ENCODE peak calls at places on chromosomes 5 and 9, in eight cellular contexts. One of them, this sample, is unnamed.

GRCh38 chr9:129575818-129576217 is 45.1 kb downstream of the C9orf50 start:
- DNase-seq in mammary epithelial cell: no peak
- DNase-seq in GM23248: peak; percentile 33
- DNase-seq in mesendoderm: peak; percentile 30
- DNase-seq in left ventricle myocardium inferior: no peak
- DNase-seq in tibial nerve: no peak
- DNase-seq in CD8-positive, alpha-beta memory T cell: no peak
- DNase-seq in SJSA1: no peak
- DNase-seq in this sample: no peak

GRCh38 chr9:121902483-121903135 is 190.5 kb downstream of the TTLL11 start:
- DNase-seq in mammary epithelial cell: peak; percentile 45
- DNase-seq in GM23248: peak; percentile 98
- DNase-seq in mesendoderm: no peak
- DNase-seq in left ventricle myocardium inferior: no peak
- DNase-seq in tibial nerve: peak; percentile 39
- DNase-seq in CD8-positive, alpha-beta memory T cell: no peak
- DNase-seq in SJSA1: no peak
- DNase-seq in this sample: no peak

GRCh38 chr5:162230348-162230747 is 162.8 kb downstream of the GABRG2 start:
- DNase-seq in mammary epithelial cell: no peak
- DNase-seq in GM23248: no peak
- DNase-seq in mesendoderm: no peak
- DNase-seq in left ventricle myocardium inferior: no peak
- DNase-seq in tibial nerve: no peak
- DNase-seq in CD8-positive, alpha-beta memory T cell: no peak
- DNase-seq in SJSA1: no peak
- DNase-seq in this sample: no peak

GRCh38 chr5:6557807-6558575 is 74.9 kb downstream of the NSUN2 start:
- DNase-seq in mammary epithelial cell: no peak
- DNase-seq in GM23248: no peak
- DNase-seq in mesendoderm: no peak
- DNase-seq in left ventricle myocardium inferior: no peak
- DNase-seq in tibial nerve: no peak
- DNase-seq in CD8-positive, alpha-beta memory T cell: no peak
- DNase-seq in SJSA1: peak; percentile 34
- DNase-seq in this sample: no peak

GRCh38 chr5:122137702-122138101 is 8.4 kb downstream of the ZNF474 start:
- DNase-seq in mammary epithelial cell: no peak
- DNase-seq in GM23248: no peak
- DNase-seq in mesendoderm: no peak
- DNase-seq in left ventricle myocardium inferior: no peak
- DNase-seq in tibial nerve: no peak
- DNase-seq in CD8-positive, alpha-beta memory T cell: no peak
- DNase-seq in SJSA1: no peak
- DNase-seq in this sample: no peak

GRCh38 chr5:33311893-33312292 is 128.9 kb upstream of the TARS1 start:
- DNase-seq in mammary epithelial cell: peak; percentile 95
- DNase-seq in GM23248: peak; percentile 96
- DNase-seq in mesendoderm: no peak
- DNase-seq in left ventricle myocardium inferior: no peak
- DNase-seq in tibial nerve: no peak
- DNase-seq in CD8-positive, alpha-beta memory T cell: no peak
- DNase-seq in SJSA1: peak; percentile 42
- DNase-seq in this sample: no peak

GRCh38 chr5:14105717-14106435 is 37.3 kb upstream of the TRIO start:
- DNase-seq in mammary epithelial cell: peak; percentile 92
- DNase-seq in GM23248: peak; percentile 90
- DNase-seq in mesendoderm: peak; percentile 28
- DNase-seq in left ventricle myocardium inferior: no peak
- DNase-seq in tibial nerve: no peak
- DNase-seq in CD8-positive, alpha-beta memory T cell: no peak
- DNase-seq in SJSA1: peak; percentile 91
- DNase-seq in this sample: no peak

GRCh38 chr5:137370096-137370495 is 129.0 kb downstream of the SPOCK1 start:
- DNase-seq in mammary epithelial cell: no peak
- DNase-seq in GM23248: peak; percentile 57
- DNase-seq in mesendoderm: no peak
- DNase-seq in left ventricle myocardium inferior: no peak
- DNase-seq in tibial nerve: no peak
- DNase-seq in CD8-positive, alpha-beta memory T cell: no peak
- DNase-seq in SJSA1: no peak
- DNase-seq in this sample: no peak

GRCh38 chr5:1879292-1880263 is 3.1 kb downstream of the IRX4 start:
- DNase-seq in mammary epithelial cell: no peak
- DNase-seq in GM23248: no peak
- DNase-seq in mesendoderm: peak; percentile 7
- DNase-seq in left ventricle myocardium inferior: no peak
- DNase-seq in tibial nerve: no peak
- DNase-seq in CD8-positive, alpha-beta memory T cell: no peak
- DNase-seq in SJSA1: no peak
- DNase-seq in this sample: no peak

GRCh38 chr9:73151653-73152382 is at the start of gene ANXA1:
- DNase-seq in mammary epithelial cell: peak; percentile 93
- DNase-seq in GM23248: peak; percentile 95
- DNase-seq in mesendoderm: peak; percentile 62
- DNase-seq in left ventricle myocardium inferior: no peak
- DNase-seq in tibial nerve: peak; percentile 55
- DNase-seq in CD8-positive, alpha-beta memory T cell: peak; percentile 58
- DNase-seq in SJSA1: no peak
- DNase-seq in this sample: peak; percentile 31

GRCh38 chr9:133643362-133643755 is 7.2 kb downstream of the DBH start:
- DNase-seq in mammary epithelial cell: no peak
- DNase-seq in GM23248: no peak
- DNase-seq in mesendoderm: no peak
- DNase-seq in left ventricle myocardium inferior: no peak
- DNase-seq in tibial nerve: no peak
- DNase-seq in CD8-positive, alpha-beta memory T cell: no peak
- DNase-seq in SJSA1: no peak
- DNase-seq in this sample: no peak

GRCh38 chr5:179413086-179413690 is 67.9 kb upstream of the ADAMTS2 start:
- DNase-seq in mammary epithelial cell: no peak
- DNase-seq in GM23248: no peak
- DNase-seq in mesendoderm: no peak
- DNase-seq in left ventricle myocardium inferior: no peak
- DNase-seq in tibial nerve: no peak
- DNase-seq in CD8-positive, alpha-beta memory T cell: no peak
- DNase-seq in SJSA1: peak; percentile 38
- DNase-seq in this sample: no peak

GRCh38 chr9:7216004-7216821 is 458.4 kb downstream of the KDM4C start:
- DNase-seq in mammary epithelial cell: peak; percentile 93
- DNase-seq in GM23248: peak; percentile 37
- DNase-seq in mesendoderm: peak; percentile 21
- DNase-seq in left ventricle myocardium inferior: no peak
- DNase-seq in tibial nerve: no peak
- DNase-seq in CD8-positive, alpha-beta memory T cell: no peak
- DNase-seq in SJSA1: no peak
- DNase-seq in this sample: no peak

GRCh38 chr5:37495210-37495609 is 116.1 kb downstream of the WDR70 start:
- DNase-seq in mammary epithelial cell: peak; percentile 14
- DNase-seq in GM23248: peak; percentile 54
- DNase-seq in mesendoderm: peak; percentile 14
- DNase-seq in left ventricle myocardium inferior: no peak
- DNase-seq in tibial nerve: no peak
- DNase-seq in CD8-positive, alpha-beta memory T cell: no peak
- DNase-seq in SJSA1: no peak
- DNase-seq in this sample: no peak

GRCh38 chr9:132020845-132021510 is 58.7 kb downstream of the MED27 start:
- DNase-seq in mammary epithelial cell: no peak
- DNase-seq in GM23248: no peak
- DNase-seq in mesendoderm: no peak
- DNase-seq in left ventricle myocardium inferior: no peak
- DNase-seq in tibial nerve: no peak
- DNase-seq in CD8-positive, alpha-beta memory T cell: no peak
- DNase-seq in SJSA1: no peak
- DNase-seq in this sample: no peak

GRCh38 chr5:65539827-65540226 is 23.1 kb downstream of the CENPK start:
- DNase-seq in mammary epithelial cell: peak; percentile 67
- DNase-seq in GM23248: peak; percentile 10
- DNase-seq in mesendoderm: peak; percentile 55
- DNase-seq in left ventricle myocardium inferior: no peak
- DNase-seq in tibial nerve: no peak
- DNase-seq in CD8-positive, alpha-beta memory T cell: no peak
- DNase-seq in SJSA1: no peak
- DNase-seq in this sample: no peak

GRCh38 chr5:851553-851952 is 767 bp upstream of the ZDHHC11 start:
- DNase-seq in mammary epithelial cell: no peak
- DNase-seq in GM23248: no peak
- DNase-seq in mesendoderm: no peak
- DNase-seq in left ventricle myocardium inferior: peak; percentile 9
- DNase-seq in tibial nerve: no peak
- DNase-seq in CD8-positive, alpha-beta memory T cell: peak; percentile 43
- DNase-seq in SJSA1: peak; percentile 43
- DNase-seq in this sample: peak; percentile 3

GRCh38 chr5:107425541-107426031 is 245.2 kb downstream of the EFNA5 start:
- DNase-seq in mammary epithelial cell: peak; percentile 85
- DNase-seq in GM23248: peak; percentile 83
- DNase-seq in mesendoderm: peak; percentile 18
- DNase-seq in left ventricle myocardium inferior: no peak
- DNase-seq in tibial nerve: no peak
- DNase-seq in CD8-positive, alpha-beta memory T cell: no peak
- DNase-seq in SJSA1: no peak
- DNase-seq in this sample: no peak

GRCh38 chr9:70222354-70222753 is 36.4 kb upstream of the SMC5 start:
- DNase-seq in mammary epithelial cell: no peak
- DNase-seq in GM23248: peak; percentile 45
- DNase-seq in mesendoderm: no peak
- DNase-seq in left ventricle myocardium inferior: no peak
- DNase-seq in tibial nerve: no peak
- DNase-seq in CD8-positive, alpha-beta memory T cell: no peak
- DNase-seq in SJSA1: no peak
- DNase-seq in this sample: no peak

GRCh38 chr5:66646570-66646969 is 50.4 kb downstream of the MAST4 start:
- DNase-seq in mammary epithelial cell: no peak
- DNase-seq in GM23248: peak; percentile 9
- DNase-seq in mesendoderm: no peak
- DNase-seq in left ventricle myocardium inferior: no peak
- DNase-seq in tibial nerve: no peak
- DNase-seq in CD8-positive, alpha-beta memory T cell: no peak
- DNase-seq in SJSA1: no peak
- DNase-seq in this sample: no peak

GRCh38 chr5:176497852-176498251 is 39.4 kb downstream of the RNF44 start:
- DNase-seq in mammary epithelial cell: peak; percentile 88
- DNase-seq in GM23248: peak; percentile 79
- DNase-seq in mesendoderm: no peak
- DNase-seq in left ventricle myocardium inferior: no peak
- DNase-seq in tibial nerve: no peak
- DNase-seq in CD8-positive, alpha-beta memory T cell: no peak
- DNase-seq in SJSA1: no peak
- DNase-seq in this sample: no peak

GRCh38 chr5:135195267-135195603 is 161.2 kb upstream of the PITX1 start:
- DNase-seq in mammary epithelial cell: no peak
- DNase-seq in GM23248: peak; percentile 35
- DNase-seq in mesendoderm: no peak
- DNase-seq in left ventricle myocardium inferior: no peak
- DNase-seq in tibial nerve: no peak
- DNase-seq in CD8-positive, alpha-beta memory T cell: no peak
- DNase-seq in SJSA1: no peak
- DNase-seq in this sample: no peak

GRCh38 chr5:95723632-95724369 is 7.3 kb upstream of the RHOBTB3 start:
- DNase-seq in mammary epithelial cell: no peak
- DNase-seq in GM23248: peak; percentile 52
- DNase-seq in mesendoderm: peak; percentile 95
- DNase-seq in left ventricle myocardium inferior: peak; percentile 41
- DNase-seq in tibial nerve: no peak
- DNase-seq in CD8-positive, alpha-beta memory T cell: no peak
- DNase-seq in SJSA1: no peak
- DNase-seq in this sample: no peak

DNA sequence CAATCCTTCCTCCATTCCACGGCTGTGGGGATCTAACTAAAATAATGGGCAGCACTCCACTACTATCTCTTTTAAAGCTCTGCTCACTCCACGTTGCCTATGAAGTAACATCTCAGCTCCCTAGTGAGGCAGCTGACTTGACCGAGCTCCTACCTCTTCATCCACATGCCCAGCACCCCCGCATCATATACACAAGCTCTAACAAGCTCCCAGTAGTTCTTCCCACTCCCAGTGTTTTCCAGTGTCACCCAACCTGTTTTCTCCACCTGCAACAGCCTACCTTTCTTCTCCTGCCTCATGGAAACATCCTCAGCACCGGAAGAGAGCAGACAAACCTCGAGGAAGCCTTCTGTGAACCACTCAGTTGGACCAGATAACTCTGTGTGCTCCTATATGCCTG is 50.5 kb downstream of the ELAVL2 start:
- DNase-seq in mammary epithelial cell: peak; percentile 38
- DNase-seq in GM23248: no peak
- DNase-seq in mesendoderm: no peak
- DNase-seq in left ventricle myocardium inferior: no peak
- DNase-seq in tibial nerve: no peak
- DNase-seq in CD8-positive, alpha-beta memory T cell: no peak
- DNase-seq in SJSA1: no peak
- DNase-seq in this sample: no peak
- H3K4me1 ChIP-seq in mammary epithelial cell: peaks cover 41% of the 10 kb centered on the region
- H3K4me1 ChIP-seq in GM23248: no peaks in the 10 kb centered on the region
- H3K4me1 ChIP-seq in mesendoderm: peaks cover 19% of the 10 kb centered on the region
- H3K4me1 ChIP-seq in left ventricle myocardium inferior: peaks cover 6% of the 10 kb centered on the region
- H3K4me1 ChIP-seq in tibial nerve: no peaks in the 10 kb centered on the region
- H3K4me1 ChIP-seq in CD8-positive, alpha-beta memory T cell: no peaks in the 10 kb centered on the region
- H3K4me1 ChIP-seq in SJSA1: no peaks in the 10 kb centered on the region
- H3K4me1 ChIP-seq in this sample: peaks cover 12% of the 10 kb centered on the region

GRCh38 chr9:94135222-94135621 is 51.0 kb downstream of the PTPDC1 start:
- DNase-seq in mammary epithelial cell: peak; percentile 71
- DNase-seq in GM23248: peak; percentile 83
- DNase-seq in mesendoderm: no peak
- DNase-seq in left ventricle myocardium inferior: no peak
- DNase-seq in tibial nerve: peak; percentile 64
- DNase-seq in CD8-positive, alpha-beta memory T cell: no peak
- DNase-seq in SJSA1: no peak
- DNase-seq in this sample: no peak
- H3K27ac ChIP-seq in mammary epithelial cell: peak overlapping the region; percentile 55
- H3K27ac ChIP-seq in GM23248: peak overlapping the region; percentile 38
- H3K27ac ChIP-seq in mesendoderm: no peak overlapping the region
- H3K27ac ChIP-seq in left ventricle myocardium inferior: peak overlapping the region; percentile 75
- H3K27ac ChIP-seq in tibial nerve: peak overlapping the region; percentile 92
- H3K27ac ChIP-seq in CD8-positive, alpha-beta memory T cell: no peak overlapping the region
- H3K27ac ChIP-seq in SJSA1: no peak overlapping the region
- H3K27ac ChIP-seq in this sample: peak overlapping the region; percentile 69

DNA sequence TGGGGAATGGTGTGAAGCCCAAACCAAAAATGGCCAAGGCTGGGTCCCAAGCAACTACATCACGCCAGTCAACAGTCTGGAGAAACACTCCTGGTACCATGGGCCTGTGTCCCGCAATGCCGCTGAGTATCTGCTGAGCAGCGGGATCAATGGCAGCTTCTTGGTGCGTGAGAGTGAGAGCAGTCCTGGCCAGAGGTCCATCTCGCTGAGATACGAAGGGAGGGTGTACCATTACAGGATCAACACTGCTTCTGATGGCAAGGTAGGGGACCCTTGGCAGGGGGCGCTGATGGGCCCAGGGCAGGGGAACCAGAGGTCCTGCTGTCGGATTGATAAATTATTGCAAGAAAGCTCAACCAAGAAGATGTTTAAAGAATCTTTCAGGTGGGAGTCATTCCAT is 19.8 kb downstream of the ABL1 start:
- DNase-seq in mammary epithelial cell: no peak
- DNase-seq in GM23248: no peak
- DNase-seq in mesendoderm: no peak
- DNase-seq in left ventricle myocardium inferior: no peak
- DNase-seq in tibial nerve: no peak
- DNase-seq in CD8-positive, alpha-beta memory T cell: no peak
- DNase-seq in SJSA1: no peak
- DNase-seq in this sample: no peak
- H3K4me1 ChIP-seq in mammary epithelial cell: peaks cover 15% of the 10 kb centered on the region
- H3K4me1 ChIP-seq in GM23248: peaks cover 29% of the 10 kb centered on the region
- H3K4me1 ChIP-seq in mesendoderm: peaks cover 2% of the 10 kb centered on the region
- H3K4me1 ChIP-seq in left ventricle myocardium inferior: peaks cover 32% of the 10 kb centered on the region
- H3K4me1 ChIP-seq in tibial nerve: peaks cover 63% of the 10 kb centered on the region
- H3K4me1 ChIP-seq in CD8-positive, alpha-beta memory T cell: no peaks in the 10 kb centered on the region
- H3K4me1 ChIP-seq in SJSA1: peaks cover 39% of the 10 kb centered on the region
- H3K4me1 ChIP-seq in this sample: peaks cover 25% of the 10 kb centered on the region

GRCh38 chr5:93891491-93892480 is 150.4 kb upstream of the POU5F2 start:
- DNase-seq in mammary epithelial cell: no peak
- DNase-seq in GM23248: no peak
- DNase-seq in mesendoderm: no peak
- DNase-seq in left ventricle myocardium inferior: no peak
- DNase-seq in tibial nerve: no peak
- DNase-seq in CD8-positive, alpha-beta memory T cell: no peak
- DNase-seq in SJSA1: no peak
- DNase-seq in this sample: no peak
- H3K27ac ChIP-seq in mammary epithelial cell: no peak overlapping the region
- H3K27ac ChIP-seq in GM23248: no peak overlapping the region
- H3K27ac ChIP-seq in mesendoderm: no peak overlapping the region
- H3K27ac ChIP-seq in left ventricle myocardium inferior: no peak overlapping the region
- H3K27ac ChIP-seq in tibial nerve: no peak overlapping the region
- H3K27ac ChIP-seq in CD8-positive, alpha-beta memory T cell: no peak overlapping the region
- H3K27ac ChIP-seq in SJSA1: no peak overlapping the region
- H3K27ac ChIP-seq in this sample: no peak overlapping the region

This sample was measured in heart right ventricle.